ENCODE peak calls at places on chromosomes 5 and 9, in eight cellular contexts. H, M, L, D, S, Z, A and J are unnamed samples.

GRCh38 chr9:113581865-113582697 is 118.6 kb downstream of the RGS3 start:
- DNase-seq in H (peak; percentile 76), M (no peak), L (peak; percentile 78), D (no peak), S (no peak), Z (peak; percentile 84), A (no peak), J (peak; percentile 68)

GRCh38 chr5:151164687-151165392 is 7.3 kb upstream of the ANXA6 start:
- DNase-seq in H (peak; percentile 79), M (peak; percentile 76), L (peak; percentile 74), D (peak; percentile 29), S (peak; percentile 56), Z (peak; percentile 46), A (peak; percentile 78), J (peak; percentile 85)

GRCh38 chr9:124530216-124530615 is 23.0 kb upstream of the NR5A1 start:
- DNase-seq in H (no peak), M (no peak), L (no peak), D (no peak), S (no peak), Z (no peak), A (no peak), J (no peak)

GRCh38 chr5:175595905-175596304 is 62.0 kb upstream of the HRH2 start:
- DNase-seq in H (no peak), M (no peak), L (no peak), D (no peak), S (no peak), Z (no peak), A (no peak), J (no peak)

GRCh38 chr5:130720355-130720754 is 444.7 kb downstream of the HINT1 start:
- DNase-seq in H (no peak), M (peak; percentile 69), L (no peak), D (no peak), S (peak; percentile 55), Z (no peak), A (peak; percentile 74), J (no peak)

GRCh38 chr9:110123364-110124095 is 84.4 kb downstream of the C9orf152 start:
- DNase-seq in H (no peak), M (no peak), L (no peak), D (no peak), S (no peak), Z (no peak), A (no peak), J (no peak)

GRCh38 chr5:96432245-96433065 is 593 bp downstream of the PCSK1 start:
- DNase-seq in H (no peak), M (peak; percentile 90), L (no peak), D (peak; percentile 80), S (peak; percentile 75), Z (no peak), A (no peak), J (no peak)

GRCh38 chr5:139655727-139656271 is 7.7 kb downstream of the CXXC5 start:
- DNase-seq in H (no peak), M (peak; percentile 23), L (no peak), D (no peak), S (no peak), Z (no peak), A (no peak), J (no peak)